ENCODE peak calls at places on chromosomes 1 and 21, in nine cellular contexts. One of them, this sample, is unnamed.

GRCh38 chr21:33441489-33442477 is 38.0 kb downstream of the TMEM50B start:
- DNase-seq in non-pigmented ciliary epithelial cell: no peak
- DNase-seq in NCI-H748 treated with DMSO at 0.1 percent for 48 hours: peak
- DNase-seq in psoas muscle: peak
- DNase-seq in PC-9: peak
- DNase-seq in GM03348: peak
- DNase-seq in astrocyte of the cerebellum: peak
- DNase-seq in T-cell: no peak
- DNase-seq in astrocyte of the spinal cord: peak
- DNase-seq in this sample: peak

GRCh38 chr1:16076871-16077250 is 3.4 kb upstream of the FAM131C start:
- DNase-seq in PC-9: peak
- DNase-seq in psoas muscle: peak
- DNase-seq in GM03348: peak
- DNase-seq in non-pigmented ciliary epithelial cell: no peak
- DNase-seq in astrocyte of the cerebellum: no peak
- DNase-seq in astrocyte of the spinal cord: peak
- DNase-seq in T-cell: no peak
- DNase-seq in NCI-H748 treated with DMSO at 0.1 percent for 48 hours: no peak
- DNase-seq in this sample: no peak

GRCh38 chr1:113129529-113130185 is 56.7 kb downstream of the LRIG2 start:
- DNase-seq in astrocyte of the cerebellum: no peak
- DNase-seq in astrocyte of the spinal cord: no peak
- DNase-seq in PC-9: no peak
- DNase-seq in GM03348: no peak
- DNase-seq in non-pigmented ciliary epithelial cell: no peak
- DNase-seq in NCI-H748 treated with DMSO at 0.1 percent for 48 hours: no peak
- DNase-seq in T-cell: no peak
- DNase-seq in psoas muscle: no peak
- DNase-seq in this sample: no peak

GRCh38 chr21:36076878-36077658 is 7.2 kb downstream of the CBR1 start:
- DNase-seq in PC-9: no peak
- DNase-seq in psoas muscle: no peak
- DNase-seq in T-cell: no peak
- DNase-seq in NCI-H748 treated with DMSO at 0.1 percent for 48 hours: no peak
- DNase-seq in astrocyte of the cerebellum: no peak
- DNase-seq in astrocyte of the spinal cord: no peak
- DNase-seq in GM03348: no peak
- DNase-seq in non-pigmented ciliary epithelial cell: no peak
- DNase-seq in this sample: no peak

GRCh38 chr1:172399369-172400072 is 21.0 kb upstream of the C1orf105 start:
- DNase-seq in astrocyte of the spinal cord: peak
- DNase-seq in T-cell: no peak
- DNase-seq in PC-9: peak
- DNase-seq in astrocyte of the cerebellum: peak
- DNase-seq in psoas muscle: peak
- DNase-seq in NCI-H748 treated with DMSO at 0.1 percent for 48 hours: no peak
- DNase-seq in non-pigmented ciliary epithelial cell: peak
- DNase-seq in GM03348: peak
- DNase-seq in this sample: no peak

GRCh38 chr1:11653101-11653601 is 1.1 kb downstream of the FBXO2 start:
- DNase-seq in astrocyte of the cerebellum: no peak
- DNase-seq in astrocyte of the spinal cord: no peak
- DNase-seq in PC-9: peak
- DNase-seq in psoas muscle: peak
- DNase-seq in GM03348: no peak
- DNase-seq in non-pigmented ciliary epithelial cell: no peak
- DNase-seq in NCI-H748 treated with DMSO at 0.1 percent for 48 hours: no peak
- DNase-seq in T-cell: no peak
- DNase-seq in this sample: no peak

GRCh38 chr1:34057751-34058150 is 107.3 kb downstream of the CSMD2 start:
- DNase-seq in T-cell: no peak
- DNase-seq in GM03348: no peak
- DNase-seq in astrocyte of the cerebellum: no peak
- DNase-seq in non-pigmented ciliary epithelial cell: no peak
- DNase-seq in NCI-H748 treated with DMSO at 0.1 percent for 48 hours: no peak
- DNase-seq in PC-9: no peak
- DNase-seq in astrocyte of the spinal cord: no peak
- DNase-seq in psoas muscle: no peak
- DNase-seq in this sample: no peak

GRCh38 chr1:102742426-102742825 is 365.9 kb downstream of the COL11A1 start:
- DNase-seq in NCI-H748 treated with DMSO at 0.1 percent for 48 hours: no peak
- DNase-seq in T-cell: no peak
- DNase-seq in GM03348: no peak
- DNase-seq in astrocyte of the spinal cord: peak
- DNase-seq in astrocyte of the cerebellum: no peak
- DNase-seq in PC-9: no peak
- DNase-seq in non-pigmented ciliary epithelial cell: no peak
- DNase-seq in psoas muscle: no peak
- DNase-seq in this sample: no peak

GRCh38 chr1:213759359-213760181 is 228.2 kb upstream of the PROX1 start:
- DNase-seq in NCI-H748 treated with DMSO at 0.1 percent for 48 hours: no peak
- DNase-seq in PC-9: no peak
- DNase-seq in non-pigmented ciliary epithelial cell: no peak
- DNase-seq in astrocyte of the cerebellum: no peak
- DNase-seq in T-cell: no peak
- DNase-seq in GM03348: no peak
- DNase-seq in astrocyte of the spinal cord: no peak
- DNase-seq in psoas muscle: no peak
- DNase-seq in this sample: no peak

GRCh38 chr1:198775606-198776005 is 136.8 kb downstream of the PTPRC start:
- DNase-seq in astrocyte of the spinal cord: peak
- DNase-seq in T-cell: no peak
- DNase-seq in NCI-H748 treated with DMSO at 0.1 percent for 48 hours: no peak
- DNase-seq in psoas muscle: no peak
- DNase-seq in non-pigmented ciliary epithelial cell: peak
- DNase-seq in PC-9: no peak
- DNase-seq in GM03348: no peak
- DNase-seq in astrocyte of the cerebellum: peak
- DNase-seq in this sample: no peak

GRCh38 chr1:153775432-153776311 is 465 bp downstream of the SLC27A3 start:
- DNase-seq in psoas muscle: peak
- DNase-seq in astrocyte of the spinal cord: no peak
- DNase-seq in NCI-H748 treated with DMSO at 0.1 percent for 48 hours: peak
- DNase-seq in T-cell: peak
- DNase-seq in GM03348: peak
- DNase-seq in PC-9: peak
- DNase-seq in astrocyte of the cerebellum: no peak
- DNase-seq in non-pigmented ciliary epithelial cell: no peak
- DNase-seq in this sample: peak

GRCh38 chr1:245915406-245915805 is 591.7 kb downstream of the SMYD3 start:
- DNase-seq in T-cell: no peak
- DNase-seq in psoas muscle: no peak
- DNase-seq in astrocyte of the cerebellum: no peak
- DNase-seq in NCI-H748 treated with DMSO at 0.1 percent for 48 hours: no peak
- DNase-seq in non-pigmented ciliary epithelial cell: no peak
- DNase-seq in PC-9: no peak
- DNase-seq in astrocyte of the spinal cord: no peak
- DNase-seq in GM03348: no peak
- DNase-seq in this sample: no peak

GRCh38 chr1:19010995-19011696 is 54.7 kb upstream of the IFFO2 start:
- DNase-seq in GM03348: peak
- DNase-seq in T-cell: peak
- DNase-seq in PC-9: peak
- DNase-seq in astrocyte of the cerebellum: peak
- DNase-seq in psoas muscle: no peak
- DNase-seq in non-pigmented ciliary epithelial cell: peak
- DNase-seq in astrocyte of the spinal cord: peak
- DNase-seq in NCI-H748 treated with DMSO at 0.1 percent for 48 hours: no peak
- DNase-seq in this sample: peak

GRCh38 chr1:11407301-11407994 is 71.5 kb upstream of the DISP3 start:
- DNase-seq in NCI-H748 treated with DMSO at 0.1 percent for 48 hours: no peak
- DNase-seq in non-pigmented ciliary epithelial cell: no peak
- DNase-seq in astrocyte of the spinal cord: no peak
- DNase-seq in GM03348: no peak
- DNase-seq in psoas muscle: no peak
- DNase-seq in PC-9: no peak
- DNase-seq in T-cell: no peak
- DNase-seq in astrocyte of the cerebellum: no peak
- DNase-seq in this sample: no peak

GRCh38 chr1:25556791-25557476 is 13.5 kb downstream of the LDLRAP1 start:
- DNase-seq in T-cell: no peak
- DNase-seq in psoas muscle: peak
- DNase-seq in astrocyte of the cerebellum: peak
- DNase-seq in PC-9: peak
- DNase-seq in astrocyte of the spinal cord: no peak
- DNase-seq in GM03348: peak
- DNase-seq in NCI-H748 treated with DMSO at 0.1 percent for 48 hours: no peak
- DNase-seq in non-pigmented ciliary epithelial cell: no peak
- DNase-seq in this sample: no peak

GRCh38 chr1:200660719-200661118 is 9.0 kb downstream of the DDX59 start:
- DNase-seq in NCI-H748 treated with DMSO at 0.1 percent for 48 hours: no peak
- DNase-seq in psoas muscle: peak
- DNase-seq in astrocyte of the spinal cord: no peak
- DNase-seq in GM03348: no peak
- DNase-seq in T-cell: no peak
- DNase-seq in astrocyte of the cerebellum: no peak
- DNase-seq in non-pigmented ciliary epithelial cell: no peak
- DNase-seq in PC-9: no peak
- DNase-seq in this sample: no peak

GRCh38 chr1:32241011-32241763 is 5.8 kb upstream of the FAM167B start:
- DNase-seq in NCI-H748 treated with DMSO at 0.1 percent for 48 hours: no peak
- DNase-seq in GM03348: peak
- DNase-seq in astrocyte of the cerebellum: no peak
- DNase-seq in PC-9: peak
- DNase-seq in T-cell: no peak
- DNase-seq in non-pigmented ciliary epithelial cell: no peak
- DNase-seq in psoas muscle: peak
- DNase-seq in astrocyte of the spinal cord: peak
- DNase-seq in this sample: peak

GRCh38 chr1:55311057-55311631 is 96.0 kb upstream of the USP24 start:
- DNase-seq in T-cell: no peak
- DNase-seq in psoas muscle: no peak
- DNase-seq in PC-9: no peak
- DNase-seq in astrocyte of the spinal cord: peak
- DNase-seq in NCI-H748 treated with DMSO at 0.1 percent for 48 hours: no peak
- DNase-seq in astrocyte of the cerebellum: peak
- DNase-seq in GM03348: peak
- DNase-seq in non-pigmented ciliary epithelial cell: no peak
- DNase-seq in this sample: no peak

GRCh38 chr1:236603896-236604217 is 459 bp downstream of the HEATR1 start:
- DNase-seq in psoas muscle: no peak
- DNase-seq in astrocyte of the spinal cord: peak
- DNase-seq in astrocyte of the cerebellum: no peak
- DNase-seq in GM03348: peak
- DNase-seq in NCI-H748 treated with DMSO at 0.1 percent for 48 hours: no peak
- DNase-seq in PC-9: no peak
- DNase-seq in T-cell: peak
- DNase-seq in non-pigmented ciliary epithelial cell: no peak
- DNase-seq in this sample: no peak

GRCh38 chr1:241821363-241821762 is 26.6 kb upstream of the EXO1 start:
- DNase-seq in non-pigmented ciliary epithelial cell: peak
- DNase-seq in GM03348: no peak
- DNase-seq in astrocyte of the spinal cord: peak
- DNase-seq in T-cell: no peak
- DNase-seq in astrocyte of the cerebellum: peak
- DNase-seq in psoas muscle: no peak
- DNase-seq in PC-9: no peak
- DNase-seq in NCI-H748 treated with DMSO at 0.1 percent for 48 hours: no peak
- DNase-seq in this sample: no peak

GRCh38 chr1:206121269-206121668 is 4.1 kb upstream of the AVPR1B start:
- DNase-seq in astrocyte of the cerebellum: no peak
- DNase-seq in PC-9: no peak
- DNase-seq in NCI-H748 treated with DMSO at 0.1 percent for 48 hours: no peak
- DNase-seq in GM03348: no peak
- DNase-seq in astrocyte of the spinal cord: no peak
- DNase-seq in psoas muscle: no peak
- DNase-seq in non-pigmented ciliary epithelial cell: no peak
- DNase-seq in T-cell: no peak
- DNase-seq in this sample: no peak

GRCh38 chr1:233364695-233365539 is 37.4 kb downstream of the MAP3K21 start:
- DNase-seq in non-pigmented ciliary epithelial cell: no peak
- DNase-seq in GM03348: peak
- DNase-seq in astrocyte of the cerebellum: peak
- DNase-seq in PC-9: no peak
- DNase-seq in astrocyte of the spinal cord: peak
- DNase-seq in psoas muscle: no peak
- DNase-seq in NCI-H748 treated with DMSO at 0.1 percent for 48 hours: no peak
- DNase-seq in T-cell: no peak
- DNase-seq in this sample: no peak

GRCh38 chr1:245475116-245475515 is 320.3 kb downstream of the KIF26B start:
- DNase-seq in PC-9: no peak
- DNase-seq in NCI-H748 treated with DMSO at 0.1 percent for 48 hours: no peak
- DNase-seq in astrocyte of the spinal cord: peak
- DNase-seq in T-cell: no peak
- DNase-seq in astrocyte of the cerebellum: peak
- DNase-seq in non-pigmented ciliary epithelial cell: peak
- DNase-seq in GM03348: peak
- DNase-seq in psoas muscle: no peak
- DNase-seq in this sample: no peak

This sample was measured in GM19239.